ENCODE peak calls at places on chromosomes 16 and 17, in six cellular contexts. One of them, this sample, is unnamed.

GRCh38 chr17:82438401-82439193 is 12.0 kb downstream of the CYBC1 start:
- DNase-seq in left ventricle myocardium inferior: no peak
- DNase-seq in heart right ventricle: peak
- DNase-seq in dorsolateral prefrontal cortex: no peak
- DNase-seq in GM23338: no peak
- DNase-seq in pancreas: peak
- DNase-seq in this sample: no peak

GRCh38 chr17:42891539-42892152 is 9.0 kb upstream of the G6PC1 start:
- DNase-seq in pancreas: no peak
- DNase-seq in dorsolateral prefrontal cortex: no peak
- DNase-seq in heart right ventricle: peak
- DNase-seq in left ventricle myocardium inferior: peak
- DNase-seq in GM23338: peak
- DNase-seq in this sample: peak

GRCh38 chr16:23944381-23944780 is 108.6 kb downstream of the PRKCB start:
- DNase-seq in left ventricle myocardium inferior: no peak
- DNase-seq in pancreas: no peak
- DNase-seq in dorsolateral prefrontal cortex: no peak
- DNase-seq in GM23338: no peak
- DNase-seq in heart right ventricle: no peak
- DNase-seq in this sample: no peak

GRCh38 chr16:3780570-3780969 is 63.2 kb upstream of the TRAP1 start:
- DNase-seq in heart right ventricle: no peak
- DNase-seq in left ventricle myocardium inferior: no peak
- DNase-seq in pancreas: no peak
- DNase-seq in dorsolateral prefrontal cortex: no peak
- DNase-seq in GM23338: no peak
- DNase-seq in this sample: no peak

GRCh38 chr17:28385037-28385797 is 13.7 kb downstream of the SARM1 start:
- DNase-seq in heart right ventricle: no peak
- DNase-seq in pancreas: peak
- DNase-seq in dorsolateral prefrontal cortex: no peak
- DNase-seq in left ventricle myocardium inferior: no peak
- DNase-seq in GM23338: peak
- DNase-seq in this sample: no peak

GRCh38 chr16:26078971-26079370 is 387.2 kb downstream of the HS3ST4 start:
- DNase-seq in left ventricle myocardium inferior: no peak
- DNase-seq in pancreas: no peak
- DNase-seq in heart right ventricle: no peak
- DNase-seq in dorsolateral prefrontal cortex: no peak
- DNase-seq in GM23338: no peak
- DNase-seq in this sample: no peak

GRCh38 chr17:17788967-17789366 is 47.8 kb downstream of the SREBF1 start:
- DNase-seq in pancreas: peak
- DNase-seq in GM23338: no peak
- DNase-seq in left ventricle myocardium inferior: no peak
- DNase-seq in dorsolateral prefrontal cortex: no peak
- DNase-seq in heart right ventricle: no peak
- DNase-seq in this sample: no peak

GRCh38 chr17:82859431-82860403 is 19.9 kb upstream of the ZNF750 start:
- DNase-seq in heart right ventricle: no peak
- DNase-seq in GM23338: no peak
- DNase-seq in pancreas: no peak
- DNase-seq in dorsolateral prefrontal cortex: no peak
- DNase-seq in left ventricle myocardium inferior: no peak
- DNase-seq in this sample: no peak

GRCh38 chr16:83147244-83147643 is 520.5 kb downstream of the CDH13 start:
- DNase-seq in heart right ventricle: no peak
- DNase-seq in dorsolateral prefrontal cortex: no peak
- DNase-seq in GM23338: no peak
- DNase-seq in left ventricle myocardium inferior: no peak
- DNase-seq in pancreas: no peak
- DNase-seq in this sample: no peak

GRCh38 chr17:8122923-8123694 is 797 bp downstream of the HES7 start:
- DNase-seq in pancreas: peak
- DNase-seq in left ventricle myocardium inferior: no peak
- DNase-seq in dorsolateral prefrontal cortex: no peak
- DNase-seq in GM23338: peak
- DNase-seq in heart right ventricle: no peak
- DNase-seq in this sample: no peak

GRCh38 chr16:29662729-29663019 is 373 bp upstream of the SPN start:
- DNase-seq in left ventricle myocardium inferior: no peak
- DNase-seq in heart right ventricle: no peak
- DNase-seq in GM23338: no peak
- DNase-seq in dorsolateral prefrontal cortex: no peak
- DNase-seq in pancreas: no peak
- DNase-seq in this sample: no peak

GRCh38 chr16:74747716-74748041 is 26.9 kb downstream of the FA2H start:
- DNase-seq in GM23338: no peak
- DNase-seq in pancreas: no peak
- DNase-seq in heart right ventricle: no peak
- DNase-seq in dorsolateral prefrontal cortex: no peak
- DNase-seq in left ventricle myocardium inferior: no peak
- DNase-seq in this sample: no peak

GRCh38 chr16:27980919-27981670 is 82.4 kb downstream of the GSG1L start:
- DNase-seq in dorsolateral prefrontal cortex: no peak
- DNase-seq in heart right ventricle: no peak
- DNase-seq in left ventricle myocardium inferior: no peak
- DNase-seq in pancreas: no peak
- DNase-seq in GM23338: no peak
- DNase-seq in this sample: no peak

GRCh38 chr17:17067277-17067676 is 25.0 kb downstream of the MPRIP start:
- DNase-seq in heart right ventricle: no peak
- DNase-seq in left ventricle myocardium inferior: no peak
- DNase-seq in dorsolateral prefrontal cortex: no peak
- DNase-seq in pancreas: no peak
- DNase-seq in GM23338: no peak
- DNase-seq in this sample: no peak

GRCh38 chr16:29705030-29705429 is 26.1 kb downstream of the QPRT start:
- DNase-seq in left ventricle myocardium inferior: no peak
- DNase-seq in pancreas: no peak
- DNase-seq in dorsolateral prefrontal cortex: no peak
- DNase-seq in heart right ventricle: no peak
- DNase-seq in GM23338: no peak
- DNase-seq in this sample: no peak

GRCh38 chr17:42456223-42457106 is 2.2 kb upstream of the ATP6V0A1 start:
- DNase-seq in left ventricle myocardium inferior: no peak
- DNase-seq in GM23338: no peak
- DNase-seq in dorsolateral prefrontal cortex: no peak
- DNase-seq in heart right ventricle: no peak
- DNase-seq in pancreas: no peak
- DNase-seq in this sample: no peak

GRCh38 chr17:17468217-17469010 is 8.4 kb upstream of the MED9 start:
- DNase-seq in GM23338: no peak
- DNase-seq in pancreas: no peak
- DNase-seq in left ventricle myocardium inferior: no peak
- DNase-seq in dorsolateral prefrontal cortex: no peak
- DNase-seq in heart right ventricle: no peak
- DNase-seq in this sample: no peak

GRCh38 chr17:4945944-4946280 is 2.4 kb downstream of the PFN1 start:
- DNase-seq in heart right ventricle: no peak
- DNase-seq in dorsolateral prefrontal cortex: no peak
- DNase-seq in pancreas: no peak
- DNase-seq in left ventricle myocardium inferior: no peak
- DNase-seq in GM23338: no peak
- DNase-seq in this sample: no peak
- H3K27ac ChIP-seq in heart right ventricle: peak
- H3K27ac ChIP-seq in dorsolateral prefrontal cortex: peak
- H3K27ac ChIP-seq in pancreas: no peak
- H3K27ac ChIP-seq in left ventricle myocardium inferior: peak
- H3K27ac ChIP-seq in GM23338: peak
- H3K27ac ChIP-seq in this sample: no peak

GRCh38 chr16:69567031-69567680 is 1.4 kb downstream of the NFAT5 start:
- DNase-seq in heart right ventricle: no peak
- DNase-seq in dorsolateral prefrontal cortex: no peak
- DNase-seq in GM23338: no peak
- DNase-seq in left ventricle myocardium inferior: no peak
- DNase-seq in pancreas: no peak
- DNase-seq in this sample: no peak
- TF ChIP-seq CTCF in heart right ventricle: no peak
- TF ChIP-seq CTCF in dorsolateral prefrontal cortex: no peak
- TF ChIP-seq CTCF in GM23338: peak
- TF ChIP-seq CTCF in left ventricle myocardium inferior: peak
- TF ChIP-seq CTCF in pancreas: no peak
- TF ChIP-seq CTCF in this sample: peak

DNA sequence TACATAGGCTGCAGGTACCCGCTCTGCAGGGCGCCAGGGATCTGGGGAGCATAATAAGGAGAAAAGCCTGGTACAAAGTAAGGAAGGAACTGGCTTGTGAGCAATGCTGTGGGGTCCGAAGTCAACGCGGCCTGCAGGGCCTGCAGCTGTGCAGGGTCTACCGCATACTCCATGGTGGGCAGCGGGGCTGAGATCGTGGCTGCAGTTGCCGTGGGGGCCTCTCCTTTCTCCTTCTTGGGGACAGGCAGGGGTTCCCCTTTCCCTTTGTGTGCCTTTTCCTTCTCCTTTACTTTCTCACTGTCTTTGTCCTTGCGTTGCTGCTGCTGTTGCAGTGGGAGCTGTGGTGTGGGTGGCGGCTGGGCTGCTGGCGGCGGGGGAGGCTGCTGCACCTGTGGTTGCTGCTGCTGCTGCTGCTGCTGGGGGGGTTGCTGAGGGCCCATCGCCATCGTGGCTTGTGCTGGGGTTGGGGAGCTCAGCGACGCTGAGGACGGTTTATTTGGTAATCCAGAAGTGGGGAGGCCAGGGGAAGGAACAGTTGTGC is 259.6 kb downstream of the ZFHX3 start:
- DNase-seq in pancreas: no peak
- DNase-seq in heart right ventricle: no peak
- DNase-seq in dorsolateral prefrontal cortex: no peak
- DNase-seq in left ventricle myocardium inferior: no peak
- DNase-seq in GM23338: no peak
- DNase-seq in this sample: no peak
- H3K27ac ChIP-seq in pancreas: no peak
- H3K27ac ChIP-seq in heart right ventricle: peak
- H3K27ac ChIP-seq in dorsolateral prefrontal cortex: peak
- H3K27ac ChIP-seq in left ventricle myocardium inferior: peak
- H3K27ac ChIP-seq in GM23338: no peak
- H3K27ac ChIP-seq in this sample: no peak

GRCh38 chr16:1520461-1520860 is 13.0 kb upstream of the TMEM204 start:
- DNase-seq in GM23338: no peak
- DNase-seq in dorsolateral prefrontal cortex: no peak
- DNase-seq in heart right ventricle: peak
- DNase-seq in left ventricle myocardium inferior: no peak
- DNase-seq in pancreas: peak
- DNase-seq in this sample: no peak
- TF ChIP-seq CTCF in GM23338: no peak
- TF ChIP-seq CTCF in dorsolateral prefrontal cortex: no peak
- TF ChIP-seq CTCF in heart right ventricle: no peak
- TF ChIP-seq CTCF in left ventricle myocardium inferior: no peak
- TF ChIP-seq CTCF in pancreas: no peak
- TF ChIP-seq CTCF in this sample: no peak

DNA sequence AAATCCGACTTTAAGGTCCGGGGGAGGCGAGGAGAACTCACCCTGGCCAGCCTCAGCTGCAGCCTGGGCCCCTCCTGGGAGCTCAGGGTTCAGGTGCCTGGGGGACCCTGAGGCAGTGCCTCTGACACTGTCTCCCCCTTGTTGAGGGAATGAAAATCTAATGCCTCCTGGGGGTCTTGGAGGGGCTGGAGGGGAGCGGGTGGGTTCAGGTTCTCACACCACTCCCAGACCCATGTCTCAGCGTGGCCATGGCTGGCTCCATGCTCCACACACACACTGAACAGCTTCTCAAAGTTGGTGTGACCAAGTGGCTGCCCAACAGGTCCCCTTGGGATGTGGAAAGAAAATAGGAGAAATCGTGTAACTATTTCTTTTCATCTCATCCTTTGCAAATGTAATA is 903 bp upstream of the PRCD start:
- DNase-seq in heart right ventricle: no peak
- DNase-seq in GM23338: no peak
- DNase-seq in dorsolateral prefrontal cortex: no peak
- DNase-seq in pancreas: peak
- DNase-seq in left ventricle myocardium inferior: peak
- DNase-seq in this sample: no peak
- H3K27ac ChIP-seq in heart right ventricle: peak
- H3K27ac ChIP-seq in GM23338: no peak
- H3K27ac ChIP-seq in dorsolateral prefrontal cortex: peak
- H3K27ac ChIP-seq in pancreas: no peak
- H3K27ac ChIP-seq in left ventricle myocardium inferior: peak
- H3K27ac ChIP-seq in this sample: no peak

GRCh38 chr17:20095366-20096080 is 86.4 kb downstream of the SPECC1 start:
- DNase-seq in left ventricle myocardium inferior: peak
- DNase-seq in GM23338: peak
- DNase-seq in pancreas: no peak
- DNase-seq in dorsolateral prefrontal cortex: peak
- DNase-seq in heart right ventricle: peak
- DNase-seq in this sample: peak
- TF ChIP-seq CTCF in left ventricle myocardium inferior: peak
- TF ChIP-seq CTCF in GM23338: peak
- TF ChIP-seq CTCF in pancreas: no peak
- TF ChIP-seq CTCF in dorsolateral prefrontal cortex: peak
- TF ChIP-seq CTCF in heart right ventricle: peak
- TF ChIP-seq CTCF in this sample: no peak